ENCODE peak calls at places on chromosome 16, in seven cellular contexts. A is endodermal cell; R is AG04450; D is activated T-helper 9 cell treated with anti-CD3 and anti-CD28 coated beads, Interleukin-2, amount 50 U/mL, for 16 hours; X is T follicular helper cell; P is COR-L47; S is CD4-positive, alpha-beta T cell. K is an unnamed sample.
A peak's percentile ranks its signal among the peaks of the same experiment; 100 is the strongest.

GRCh38 chr16:47063011-47063724 is 80.6 kb downstream of the NETO2 start:
- DNase-seq in A (no peak), R (no peak), D (no peak), X (no peak), P (no peak), S (no peak), K (no peak)

GRCh38 chr16:12350945-12351344 is 374.4 kb downstream of the SNX29 start:
- DNase-seq in A (peak; percentile 63), R (no peak), D (no peak), X (no peak), P (no peak), S (no peak), K (no peak)

GRCh38 chr16:89920723-89921122 is 2.1 kb downstream of the MC1R start:
- DNase-seq in A (no peak), R (no peak), D (no peak), X (no peak), P (no peak), S (no peak), K (no peak)

GRCh38 chr16:86020971-86021370 is 122.0 kb downstream of the IRF8 start:
- DNase-seq in A (no peak), R (no peak), D (no peak), X (no peak), P (no peak), S (no peak), K (no peak)

GRCh38 chr16:22077700-22078313 is 14.5 kb upstream of the VWA3A start:
- DNase-seq in A (peak; percentile 86), R (peak; percentile 26), D (peak; percentile 51), X (peak; percentile 57), P (peak; percentile 38), S (peak; percentile 69), K (peak; percentile 69)

GRCh38 chr16:22743401-22743800 is 70.6 kb upstream of the HS3ST2 start:
- DNase-seq in A (no peak), R (no peak), D (no peak), X (no peak), P (no peak), S (no peak), K (no peak)

GRCh38 chr16:85553436-85554113 is 59.5 kb upstream of the GSE1 start:
- DNase-seq in A (peak; percentile 89), R (no peak), D (no peak), X (no peak), P (peak; percentile 65), S (no peak), K (peak; percentile 61)

GRCh38 chr16:68719993-68720489 is 17.1 kb upstream of the CDH1 start:
- DNase-seq in A (no peak), R (no peak), D (no peak), X (no peak), P (no peak), S (no peak), K (no peak)

GRCh38 chr16:85595812-85596495 is 17.2 kb upstream of the GSE1 start:
- DNase-seq in A (no peak), R (no peak), D (no peak), X (no peak), P (no peak), S (no peak), K (no peak)

GRCh38 chr16:14321542-14321941 is 250.4 kb downstream of the MRTFB start:
- DNase-seq in A (no peak), R (no peak), D (no peak), X (no peak), P (no peak), S (no peak), K (no peak)

GRCh38 chr16:57995721-57996405 is 4.6 kb downstream of the ZNF319 start:
- DNase-seq in A (no peak), R (no peak), D (no peak), X (no peak), P (no peak), S (no peak), K (no peak)

GRCh38 chr16:87963400-87963799 is 12.2 kb downstream of the BANP start:
- DNase-seq in A (peak; percentile 26), R (no peak), D (peak; percentile 55), X (peak; percentile 42), P (no peak), S (no peak), K (peak; percentile 84)

GRCh38 chr16:47019563-47019962 is 46.1 kb upstream of the DNAJA2 start:
- DNase-seq in A (no peak), R (no peak), D (no peak), X (no peak), P (no peak), S (no peak), K (no peak)

GRCh38 chr16:56589141-56590039 is at the start of gene MT3:
- DNase-seq in A (peak; percentile 81), R (no peak), D (no peak), X (no peak), P (peak; percentile 66), S (peak; percentile 10), K (no peak)

GRCh38 chr16:28106467-28106866 is 43.0 kb upstream of the GSG1L start:
- DNase-seq in A (peak; percentile 40), R (no peak), D (no peak), X (no peak), P (no peak), S (no peak), K (no peak)

GRCh38 chr16:81901483-81901882 is 109.8 kb downstream of the SDR42E1 start:
- DNase-seq in A (no peak), R (no peak), D (no peak), X (no peak), P (no peak), S (no peak), K (no peak)

GRCh38 chr16:8720080-8720966 is 45.9 kb downstream of the ABAT start:
- DNase-seq in A (peak; percentile 70), R (no peak), D (no peak), X (no peak), P (no peak), S (no peak), K (no peak)

GRCh38 chr16:19555938-19556778 is 655 bp downstream of the VPS35L start:
- DNase-seq in A (peak; percentile 96), R (no peak), D (no peak), X (no peak), P (peak; percentile 3), S (peak; percentile 2), K (peak; percentile 64)

GRCh38 chr16:89201467-89202377 is 1.4 kb upstream of the SLC22A31 start:
- DNase-seq in A (peak; percentile 98), R (no peak), D (peak; percentile 69), X (peak; percentile 74), P (no peak), S (peak; percentile 75), K (no peak)

GRCh38 chr16:88434746-88435145 is 18.3 kb upstream of the ZFPM1 start:
- DNase-seq in A (no peak), R (no peak), D (no peak), X (no peak), P (no peak), S (no peak), K (no peak)

GRCh38 chr16:29996773-29997250 is 771 bp downstream of the INO80E start:
- DNase-seq in A (no peak), R (no peak), D (no peak), X (no peak), P (no peak), S (no peak), K (no peak)

GRCh38 chr16:7391694-7392093 is 59.0 kb downstream of the RBFOX1 start:
- DNase-seq in A (no peak), R (no peak), D (no peak), X (no peak), P (no peak), S (no peak), K (no peak)

GRCh38 chr16:75279277-75279676 is 27.9 kb upstream of the BCAR1 start:
- DNase-seq in A (peak; percentile 75), R (no peak), D (no peak), X (no peak), P (no peak), S (no peak), K (no peak)

GRCh38 chr16:20675488-20676267 is 21.8 kb downstream of the ACSM1 start:
- DNase-seq in A (peak; percentile 82), R (no peak), D (no peak), X (no peak), P (no peak), S (no peak), K (no peak)

GRCh38 chr16:49048557-49048956 is 233.1 kb downstream of the CBLN1 start:
- DNase-seq in A (no peak), R (no peak), D (no peak), X (no peak), P (no peak), S (no peak), K (peak; percentile 65)

GRCh38 chr16:81639931-81640680 is 139.0 kb upstream of the PLCG2 start:
- DNase-seq in A (no peak), R (no peak), D (no peak), X (no peak), P (no peak), S (no peak), K (no peak)

GRCh38 chr16:83689385-83689831 is 118.4 kb upstream of the HSBP1 start:
- DNase-seq in A (no peak), R (peak; percentile 67), D (no peak), X (no peak), P (no peak), S (no peak), K (no peak)

GRCh38 chr16:85216522-85217375 is 104.5 kb upstream of the CIBAR2 start:
- DNase-seq in A (no peak), R (no peak), D (no peak), X (no peak), P (no peak), S (no peak), K (no peak)

K was measured in SJSA1.